ENCODE peak calls at places on chromosome 15, in six cellular contexts. V is neuronal stem cell, Z is NCI-H69, U is non-pigmented ciliary epithelial cell, Q is AG10803, L is transverse colon. C is an unnamed sample.

GRCh38 chr15:25717116-25717755 is 145.9 kb downstream of the ATP10A start:
- DNase-seq in Z (no peak), Q (peak), L (no peak), V (no peak), U (no peak), C (no peak)

GRCh38 chr15:31079519-31079918 is 22.0 kb downstream of the TRPM1 start:
- DNase-seq in U (no peak), L (no peak), V (no peak), Q (peak), Z (peak), C (no peak)

GRCh38 chr15:70853270-70853854 is 595 bp downstream of the LARP6 start:
- DNase-seq in V (peak), Q (peak), U (no peak), L (peak), Z (peak), C (no peak)

GRCh38 chr15:68612979-68613740 is 34.4 kb downstream of the CORO2B start:
- DNase-seq in Q (peak), Z (no peak), V (no peak), U (no peak), L (no peak), C (no peak)

GRCh38 chr15:70584838-70585706 is 178.3 kb downstream of the UACA start:
- DNase-seq in Q (peak), Z (peak), U (no peak), V (peak), L (no peak), C (no peak)

GRCh38 chr15:74620636-74621545 is 5.3 kb downstream of the CLK3 start:
- DNase-seq in Z (peak), Q (peak), U (no peak), L (peak), V (peak), C (no peak)

GRCh38 chr15:33200444-33200843 is 5.9 kb upstream of the FMN1 start:
- DNase-seq in V (no peak), L (no peak), Q (no peak), U (no peak), Z (peak), C (no peak)

GRCh38 chr15:64614519-64614918 is 154.1 kb downstream of the ZNF609 start:
- DNase-seq in Z (no peak), L (no peak), U (no peak), V (no peak), Q (no peak), C (no peak)

GRCh38 chr15:39587291-39587909 is 6.5 kb downstream of the THBS1 start:
- DNase-seq in Q (peak), Z (no peak), V (no peak), L (peak), U (no peak), C (no peak)

GRCh38 chr15:33675246-33675645 is 293.1 kb upstream of the CHRM5 start:
- DNase-seq in U (no peak), V (peak), L (no peak), Q (peak), Z (peak), C (no peak)

GRCh38 chr15:89822030-89822429 is 7.4 kb upstream of the ANPEP start:
- DNase-seq in L (no peak), Z (peak), U (no peak), V (no peak), Q (peak), C (no peak)

GRCh38 chr15:74767167-74768098 is 14.4 kb upstream of the CSK start:
- DNase-seq in Q (no peak), U (no peak), Z (peak), V (no peak), L (no peak), C (no peak)

GRCh38 chr15:58568157-58568571 is 136.4 kb downstream of the LIPC start:
- DNase-seq in V (no peak), Q (no peak), L (peak), U (no peak), Z (peak), C (peak)

GRCh38 chr15:91967935-91968605 is 114.6 kb downstream of the SLCO3A1 start:
- DNase-seq in Q (peak), V (no peak), L (no peak), Z (no peak), U (no peak), C (no peak)

GRCh38 chr15:51283026-51283425 is 55.4 kb downstream of the CYP19A1 start:
- DNase-seq in V (no peak), L (no peak), U (no peak), Q (no peak), Z (no peak), C (no peak)

GRCh38 chr15:54119056-54119455 is 140.8 kb downstream of the UNC13C start:
- DNase-seq in U (no peak), L (no peak), V (no peak), Z (no peak), Q (no peak), C (no peak)

GRCh38 chr15:55434989-55435825 is 26.9 kb downstream of the PIERCE2 start:
- DNase-seq in U (peak), Z (peak), Q (peak), L (no peak), V (peak), C (no peak)

GRCh38 chr15:90869601-90870353 is 1.4 kb downstream of the FURIN start:
- DNase-seq in Z (peak), L (peak), Q (peak), U (no peak), V (no peak), C (peak)

GRCh38 chr15:68731318-68731897 is 89.3 kb downstream of the ANP32A start:
- DNase-seq in Z (no peak), Q (no peak), V (no peak), L (peak), U (no peak), C (no peak)

GRCh38 chr15:71610991-71611720 is 199.2 kb upstream of the NR2E3 start:
- DNase-seq in V (no peak), L (no peak), Q (peak), U (no peak), Z (peak), C (no peak)

GRCh38 chr15:65085990-65086679 is 9.6 kb downstream of the KBTBD13 start:
- DNase-seq in L (peak), Q (no peak), V (no peak), U (no peak), Z (peak), C (no peak)

GRCh38 chr15:90557651-90558084 is 27.9 kb downstream of the CRTC3 start:
- DNase-seq in U (no peak), L (peak), V (no peak), Z (no peak), Q (peak), C (no peak)

GRCh38 chr15:98856540-98856907 is 151.1 kb downstream of the PGPEP1L start:
- DNase-seq in L (no peak), Z (no peak), Q (peak), V (no peak), U (peak), C (no peak)

GRCh38 chr15:40957581-40958051 is 4.3 kb downstream of the CHAC1 start:
- DNase-seq in V (no peak), U (no peak), Q (peak), Z (peak), L (peak), C (peak)

GRCh38 chr15:90647326-90647725 is 69.8 kb upstream of the BLM start:
- DNase-seq in U (no peak), Q (no peak), V (no peak), L (no peak), Z (peak), C (no peak)

GRCh38 chr15:90191344-90191687 is 9.8 kb upstream of the SEMA4B start:
- DNase-seq in Z (peak), L (no peak), V (no peak), U (no peak), Q (no peak), C (no peak)

GRCh38 chr15:96338772-96339661 is 8.5 kb downstream of the NR2F2 start:
- DNase-seq in L (no peak), Z (peak), U (no peak), Q (no peak), V (no peak), C (no peak)

GRCh38 chr15:70234256-70234965 is 136.7 kb upstream of the TLE3 start:
- DNase-seq in L (no peak), Z (no peak), U (peak), Q (peak), V (no peak), C (no peak)

GRCh38 chr15:87949214-87949933 is 307.2 kb downstream of the NTRK3 start:
- DNase-seq in Z (no peak), L (no peak), V (no peak), Q (peak), U (no peak), C (no peak)

GRCh38 chr15:64430000-64430735 is 30.2 kb upstream of the ZNF609 start:
- DNase-seq in L (peak), Q (peak), Z (peak), U (peak), V (peak), C (no peak)

GRCh38 chr15:75902129-75902557 is 1.5 kb upstream of the FBXO22 start:
- DNase-seq in Q (no peak), U (no peak), Z (peak), L (no peak), V (peak), C (no peak)

GRCh38 chr15:58469432-58470353 is 37.9 kb downstream of the LIPC start:
- DNase-seq in Q (peak), U (peak), L (peak), V (no peak), Z (peak), C (no peak)

GRCh38 chr15:66008920-66009572 is 139.8 kb downstream of the RAB11A start:
- DNase-seq in U (no peak), L (peak), Q (no peak), V (no peak), Z (no peak), C (no peak)

GRCh38 chr15:73087121-73087520 is 34.9 kb downstream of the NEO1 start:
- DNase-seq in U (no peak), Q (no peak), Z (no peak), L (no peak), V (no peak), C (no peak)

GRCh38 chr15:101127503-101128076 is 124.3 kb downstream of the CHSY1 start:
- DNase-seq in U (peak), Z (peak), V (no peak), L (peak), Q (peak), C (peak)

GRCh38 chr15:45184562-45185041 is 3.2 kb downstream of the SHF start:
- DNase-seq in L (no peak), Z (peak), V (no peak), Q (no peak), U (no peak), C (no peak)

GRCh38 chr15:92492556-92492955 is 98.9 kb downstream of the ST8SIA2 start:
- DNase-seq in L (no peak), Z (no peak), V (no peak), U (no peak), Q (no peak), C (no peak)

GRCh38 chr15:49900036-49900435 is 219.0 kb downstream of the ATP8B4 start:
- DNase-seq in U (no peak), Q (peak), Z (no peak), L (no peak), V (no peak), C (no peak)

C was measured in NCI-H2029 treated with DMSO at 0.1 percent for 48 hours.